ENCODE peak calls at places on chromosomes 1 and 21, in five cellular contexts. R is fibroblast of lung, N is uterus, C is IMR-90, G is mucosa of descending colon. T is an unnamed sample.

GRCh38 chr1:209257454-209257853 is 326.1 kb upstream of the CAMK1G start:
- DNase-seq in R (no peak), N (no peak), C (no peak), G (no peak), T (no peak)

GRCh38 chr21:15943009-15943666 is 213.4 kb downstream of the USP25 start:
- DNase-seq in R (peak; percentile 10), N (no peak), C (peak; percentile 4), G (no peak), T (no peak)

GRCh38 chr1:172241540-172241939 is 178.9 kb upstream of the C1orf105 start:
- DNase-seq in R (no peak), N (no peak), C (no peak), G (no peak), T (no peak)

GRCh38 chr1:60483471-60483870 is 409.9 kb upstream of the C1orf87 start:
- DNase-seq in R (no peak), N (no peak), C (no peak), G (no peak), T (no peak)

GRCh38 chr1:61208172-61208571 is 125.8 kb downstream of the NFIA start:
- DNase-seq in R (no peak), N (no peak), C (no peak), G (no peak), T (no peak)

GRCh38 chr1:169644298-169644697 is 14.4 kb upstream of the SELP start:
- DNase-seq in R (no peak), N (no peak), C (no peak), G (no peak), T (no peak)

GRCh38 chr1:27436204-27437159 is 44.1 kb downstream of the GPR3 start:
- DNase-seq in R (peak; percentile 74), N (no peak), C (peak; percentile 60), G (no peak), T (no peak)

GRCh38 chr21:45805321-45805720 is 161.8 kb downstream of the PCBP3 start:
- DNase-seq in R (no peak), N (no peak), C (no peak), G (no peak), T (no peak)

GRCh38 chr1:111369177-111369576 is 58.4 kb downstream of the OVGP1 start:
- DNase-seq in R (no peak), N (no peak), C (no peak), G (no peak), T (no peak)

GRCh38 chr1:9595156-9595967 is 6.7 kb downstream of the TMEM201 start:
- DNase-seq in R (no peak), N (no peak), C (no peak), G (no peak), T (no peak)

GRCh38 chr1:9592510-9593075 is 3.9 kb downstream of the TMEM201 start:
- DNase-seq in R (no peak), N (no peak), C (no peak), G (no peak), T (no peak)

GRCh38 chr1:9593147-9593491 is 4.4 kb downstream of the TMEM201 start:
- DNase-seq in R (no peak), N (no peak), C (no peak), G (no peak), T (no peak)

GRCh38 chr1:9594471-9595155 is 5.9 kb downstream of the TMEM201 start:
- DNase-seq in R (no peak), N (no peak), C (no peak), G (no peak), T (no peak)

GRCh38 chr1:9593492-9594465 is 5.1 kb downstream of the TMEM201 start:
- DNase-seq in R (peak; percentile 49), N (peak; percentile 48), C (peak; percentile 69), G (peak; percentile 52), T (peak; percentile 81)
- H3K4me3 ChIP-seq in R (no peak overlapping the region), N (no peak overlapping the region), C (no peak overlapping the region), G (no peak overlapping the region), T (no peak overlapping the region)

DNA sequence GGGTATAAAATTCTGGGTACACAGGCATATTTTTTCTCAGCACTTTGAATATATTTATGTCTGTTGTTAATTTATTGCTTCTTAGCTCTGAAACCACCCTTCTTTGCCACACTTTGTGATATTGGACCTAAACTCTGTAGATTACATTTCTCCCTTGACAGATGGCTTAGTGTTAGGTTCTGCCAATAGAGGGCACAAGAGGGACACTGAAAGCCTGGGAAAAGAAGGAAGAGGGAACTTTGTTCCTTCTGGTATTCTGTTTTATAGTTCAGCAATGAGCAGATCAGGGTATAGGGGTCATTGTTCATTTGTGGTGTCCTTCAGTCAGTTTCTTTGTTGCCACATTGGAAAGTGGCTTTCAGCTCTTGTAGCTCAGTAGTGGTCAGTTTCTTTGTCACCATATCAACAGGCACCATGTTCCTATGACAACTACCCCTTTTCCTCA is 423.5 kb upstream of the PROX1 start:
- DNase-seq in R (no peak), N (no peak), C (no peak), G (no peak), T (no peak)
- TF ChIP-seq CTCF in R (no peak), N (no peak), C (no peak), G (peak; percentile 23), T (no peak)

GRCh38 chr1:45685308-45686080 is 839 bp downstream of the GPBP1L1 start:
- DNase-seq in R (peak; percentile 23), N (no peak), C (peak; percentile 2), G (no peak), T (no peak)
- H3K4me1 ChIP-seq in R (peaks cover 6% of the 10 kb centered on the region), N (peaks cover 7% of the 10 kb centered on the region), C (no peaks in the 10 kb centered on the region), G (peaks cover 46% of the 10 kb centered on the region), T (peaks cover 12% of the 10 kb centered on the region)

GRCh38 chr1:87794788-87795614 is 466.3 kb downstream of the LMO4 start:
- DNase-seq in R (peak; percentile 67), N (no peak), C (peak; percentile 87), G (no peak), T (peak; percentile 55)
- H3K4me3 ChIP-seq in R (no peak overlapping the region), N (no peak overlapping the region), C (no peak overlapping the region), G (no peak overlapping the region), T (no peak overlapping the region)

GRCh38 chr1:29238601-29238964 is 2.3 kb downstream of the PTPRU start:
- DNase-seq in R (no peak), N (peak; percentile 29), C (no peak), G (no peak), T (no peak)
- TF ChIP-seq CTCF in R (no peak), N (no peak), C (no peak), G (no peak), T (no peak)

GRCh38 chr1:10665226-10665625 is 131.2 kb downstream of the CASZ1 start:
- DNase-seq in R (no peak), N (no peak), C (no peak), G (no peak), T (no peak)
- H3K4me1 ChIP-seq in R (no peaks in the 10 kb centered on the region), N (peaks cover 5% of the 10 kb centered on the region), C (peaks cover 1% of the 10 kb centered on the region), G (peaks cover 5% of the 10 kb centered on the region), T (no peaks in the 10 kb centered on the region)

GRCh38 chr1:43274125-43274803 is 4.5 kb downstream of the TMEM125 start:
- DNase-seq in R (peak; percentile 12), N (peak; percentile 22), C (peak; percentile 58), G (peak; percentile 46), T (peak; percentile 55)

GRCh38 chr1:43273708-43274107 is 3.9 kb downstream of the TMEM125 start:
- DNase-seq in R (no peak), N (no peak), C (no peak), G (no peak), T (peak; percentile 29)

GRCh38 chr1:43272161-43272560 is 2.4 kb downstream of the TMEM125 start:
- DNase-seq in R (no peak), N (no peak), C (no peak), G (no peak), T (peak; percentile 39)

GRCh38 chr1:43271186-43272118 is 1.7 kb downstream of the TMEM125 start:
- DNase-seq in R (no peak), N (no peak), C (peak; percentile 4), G (peak; percentile 50), T (peak; percentile 29)

GRCh38 chr1:43272576-43273571 is 3.1 kb downstream of the TMEM125 start:
- DNase-seq in R (no peak), N (no peak), C (no peak), G (peak; percentile 42), T (peak; percentile 43)
- H3K4me3 ChIP-seq in R (no peak overlapping the region), N (no peak overlapping the region), C (no peak overlapping the region), G (no peak overlapping the region), T (no peak overlapping the region)

GRCh38 chr1:54519709-54520108 is 28.3 kb upstream of the ACOT11 start:
- DNase-seq in R (no peak), N (no peak), C (no peak), G (no peak), T (peak; percentile 31)
- TF ChIP-seq CTCF in R (no peak), N (no peak), C (no peak), G (no peak), T (peak; percentile 8)

GRCh38 chr1:15262003-15262377 is 15.0 kb downstream of the FHAD1 start:
- DNase-seq in R (no peak), N (no peak), C (no peak), G (no peak), T (no peak)

GRCh38 chr1:15259608-15260007 is 12.6 kb downstream of the FHAD1 start:
- DNase-seq in R (no peak), N (no peak), C (no peak), G (no peak), T (no peak)

GRCh38 chr1:15260418-15261154 is 13.6 kb downstream of the FHAD1 start:
- DNase-seq in R (peak; percentile 36), N (no peak), C (peak; percentile 61), G (no peak), T (no peak)

GRCh38 chr1:15262711-15263110 is 15.7 kb downstream of the FHAD1 start:
- DNase-seq in R (no peak), N (no peak), C (no peak), G (no peak), T (no peak)

DNA sequence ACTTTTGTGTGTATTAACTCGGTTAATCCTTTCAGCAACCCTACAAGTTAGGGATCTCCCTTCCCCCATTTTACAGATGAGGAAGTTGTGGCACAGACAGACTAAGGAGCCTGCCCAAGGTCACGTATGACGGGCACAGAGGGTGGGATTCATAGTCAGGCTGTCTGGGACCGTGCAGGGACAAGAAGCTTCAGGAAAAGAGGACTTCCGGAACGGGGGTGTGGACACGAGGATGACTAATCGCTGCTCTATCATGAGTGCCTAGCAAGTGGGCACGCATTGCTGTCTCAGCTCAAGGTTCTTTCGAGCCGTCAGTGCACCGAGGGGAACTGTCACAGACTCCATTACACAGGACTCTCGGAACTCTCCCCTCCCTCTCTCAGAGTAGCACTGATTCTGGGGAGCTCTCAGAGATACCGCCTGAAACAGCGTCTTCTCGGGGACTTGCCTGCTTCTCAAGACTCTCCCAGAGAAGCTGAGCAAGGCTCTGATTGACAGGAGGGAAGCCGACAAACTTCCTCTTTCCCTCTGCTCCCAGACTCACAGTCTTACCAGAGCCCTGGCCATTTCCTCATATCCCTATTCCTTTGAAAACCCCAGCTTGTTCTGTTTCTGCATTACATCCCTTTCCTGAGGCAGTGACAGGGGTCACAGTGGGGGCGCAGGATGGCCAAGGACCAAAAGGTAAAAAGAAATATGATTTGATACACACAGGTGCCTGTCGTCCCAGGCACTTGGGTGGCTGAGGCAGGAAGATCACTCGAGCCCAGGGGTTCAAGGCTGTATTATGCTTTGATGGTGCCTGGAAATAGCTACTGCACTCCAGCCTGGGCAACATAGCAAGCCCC is 14.4 kb downstream of the FHAD1 start:
- DNase-seq in R (no peak), N (peak; percentile 20), C (no peak), G (peak; percentile 56), T (no peak)
- H3K4me1 ChIP-seq in R (peaks cover 9% of the 10 kb centered on the region), N (no peaks in the 10 kb centered on the region), C (peaks cover 3% of the 10 kb centered on the region), G (peaks cover 6% of the 10 kb centered on the region), T (peaks cover 5% of the 10 kb centered on the region)